ENCODE peak calls at places on chromosome 18, in seven cellular contexts. G, E, V, P, U, Z and R are unnamed samples.

GRCh38 chr18:49073431-49073830 is 122.7 kb upstream of the SMAD7 start:
- DNase-seq in P (peak; percentile 53), Z (no peak), E (no peak), V (no peak), G (no peak), U (no peak), R (no peak)

GRCh38 chr18:13531681-13532325 is 194.6 kb downstream of the FAM210A start:
- DNase-seq in Z (no peak), U (no peak), G (no peak), E (no peak), P (no peak), V (no peak), R (no peak)

GRCh38 chr18:44781890-44782289 is 101.2 kb downstream of the SETBP1 start:
- DNase-seq in P (no peak), V (no peak), Z (no peak), U (peak; percentile 88), G (peak; percentile 78), E (peak; percentile 48), R (no peak)

GRCh38 chr18:8730080-8730827 is 24.9 kb downstream of the MTCL1 start:
- DNase-seq in V (peak; percentile 35), U (no peak), P (peak; percentile 10), G (no peak), E (peak; percentile 90), Z (no peak), R (no peak)

GRCh38 chr18:40250218-40250617 is 1704.8 kb upstream of the PIK3C3 start:
- DNase-seq in U (no peak), Z (no peak), G (no peak), P (no peak), V (no peak), E (no peak), R (no peak)

GRCh38 chr18:79490593-79491551 is 95.1 kb downstream of the NFATC1 start:
- DNase-seq in U (no peak), P (no peak), Z (no peak), V (no peak), G (no peak), E (no peak), R (no peak)

GRCh38 chr18:4433762-4434161 is 21.3 kb downstream of the DLGAP1 start:
- DNase-seq in E (no peak), G (peak; percentile 23), P (no peak), V (no peak), Z (no peak), U (no peak), R (no peak)

GRCh38 chr18:41809652-41810051 is 145.4 kb upstream of the PIK3C3 start:
- DNase-seq in E (no peak), V (no peak), Z (no peak), P (no peak), U (no peak), G (no peak), R (no peak)

GRCh38 chr18:903703-904102 is 968 bp upstream of the ADCYAP1 start:
- DNase-seq in P (peak; percentile 47), V (no peak), G (peak; percentile 48), Z (no peak), U (peak; percentile 52), E (peak; percentile 45), R (peak; percentile 34)

GRCh38 chr18:33839452-33840225 is 261.6 kb downstream of the ASXL3 start:
- DNase-seq in V (no peak), Z (peak; percentile 15), G (peak; percentile 46), U (peak; percentile 80), P (peak; percentile 55), E (peak; percentile 18), R (no peak)

GRCh38 chr18:11052800-11053199 is 96.6 kb downstream of the PIEZO2 start:
- DNase-seq in G (peak; percentile 13), Z (no peak), P (no peak), U (no peak), V (no peak), E (peak; percentile 88), R (no peak)

GRCh38 chr18:7812431-7813063 is 245.4 kb downstream of the PTPRM start:
- DNase-seq in G (peak; percentile 74), Z (no peak), V (peak; percentile 72), E (peak; percentile 89), P (peak; percentile 15), U (peak; percentile 77), R (no peak)

GRCh38 chr18:58712930-58713329 is 41.7 kb downstream of the MALT1 start:
- DNase-seq in P (no peak), V (no peak), U (no peak), G (no peak), Z (no peak), E (no peak), R (no peak)

GRCh38 chr18:74396252-74397204 is 60.6 kb downstream of the DIPK1C start:
- DNase-seq in P (no peak), E (no peak), U (no peak), Z (no peak), V (no peak), G (no peak), R (no peak)

GRCh38 chr18:48328473-48329205 is 80.5 kb downstream of the ZBTB7C start:
- DNase-seq in G (peak; percentile 65), Z (no peak), U (peak; percentile 5), V (peak; percentile 68), E (peak; percentile 72), P (no peak), R (no peak)

GRCh38 chr18:37565138-37565984 is at the start of gene CELF4:
- DNase-seq in E (peak; percentile 13), G (peak; percentile 41), P (peak; percentile 8), U (no peak), Z (no peak), V (no peak), R (peak; percentile 10)

GRCh38 chr18:34740101-34740500 is 30.0 kb downstream of the DTNA start:
- DNase-seq in E (no peak), G (no peak), V (no peak), P (peak; percentile 81), U (no peak), Z (no peak), R (no peak)

GRCh38 chr18:49371786-49372185 is 88.7 kb downstream of the DYM start:
- DNase-seq in V (no peak), U (peak; percentile 62), E (no peak), P (no peak), G (peak; percentile 14), Z (no peak), R (no peak)

GRCh38 chr18:57447154-57447621 is 12.0 kb downstream of the ONECUT2 start:
- DNase-seq in E (no peak), U (peak; percentile 29), Z (no peak), P (peak; percentile 5), G (peak; percentile 45), V (no peak), R (no peak)

GRCh38 chr18:41311571-41312240 is 643.3 kb upstream of the PIK3C3 start:
- DNase-seq in Z (no peak), E (no peak), U (no peak), G (no peak), V (no peak), P (no peak), R (no peak)

GRCh38 chr18:79410731-79411613 is 15.2 kb downstream of the NFATC1 start:
- DNase-seq in P (no peak), V (no peak), U (no peak), G (no peak), Z (no peak), E (no peak), R (no peak)

GRCh38 chr18:38453880-38454279 is 888.3 kb upstream of the CELF4 start:
- DNase-seq in Z (no peak), G (no peak), P (no peak), E (no peak), U (no peak), V (no peak), R (no peak)

GRCh38 chr18:23560186-23560585 is 26.1 kb downstream of the NPC1 start:
- DNase-seq in P (no peak), E (no peak), G (no peak), U (no peak), V (no peak), Z (no peak), R (no peak)

GRCh38 chr18:26429535-26429934 is 118.8 kb downstream of the KCTD1 start:
- DNase-seq in E (peak; percentile 85), V (peak; percentile 86), Z (no peak), U (peak; percentile 91), P (no peak), G (peak; percentile 93), R (no peak)

GRCh38 chr18:3902676-3903075 is 452.7 kb downstream of the TGIF1 start:
- DNase-seq in U (no peak), Z (no peak), G (peak; percentile 7), V (peak; percentile 45), P (no peak), E (no peak), R (no peak)

GRCh38 chr18:24659837-24660720 is 199.6 kb downstream of the HRH4 start:
- DNase-seq in E (peak; percentile 13), U (peak; percentile 2), V (no peak), G (peak; percentile 61), P (no peak), Z (no peak), R (no peak)

GRCh38 chr18:52426041-52426440 is 86.0 kb downstream of the DCC start:
- DNase-seq in G (no peak), P (no peak), E (no peak), V (no peak), U (no peak), Z (no peak), R (no peak)

GRCh38 chr18:45755936-45756335 is 32.0 kb downstream of the SLC14A1 start:
- DNase-seq in Z (no peak), P (peak; percentile 20), E (peak; percentile 97), U (peak; percentile 54), V (peak; percentile 42), G (peak; percentile 46), R (no peak)

GRCh38 chr18:48270929-48271328 is 138.3 kb downstream of the ZBTB7C start:
- DNase-seq in U (no peak), G (no peak), E (no peak), V (no peak), Z (no peak), P (no peak), R (no peak)

GRCh38 chr18:48405108-48405507 is 4.1 kb downstream of the ZBTB7C start:
- DNase-seq in G (peak; percentile 79), V (peak; percentile 48), U (peak; percentile 44), P (no peak), Z (no peak), E (peak; percentile 74), R (no peak)

GRCh38 chr18:13562494-13563029 is 163.8 kb downstream of the FAM210A start:
- DNase-seq in P (peak; percentile 49), G (no peak), E (no peak), Z (no peak), U (no peak), V (no peak), R (no peak)

GRCh38 chr18:59033361-59033760 is 106.3 kb upstream of the SEC11C start:
- DNase-seq in Z (no peak), E (no peak), P (no peak), G (no peak), U (peak; percentile 56), V (no peak), R (no peak)

GRCh38 chr18:22551536-22552151 is 133.9 kb upstream of the CTAGE1 start:
- DNase-seq in V (peak; percentile 93), U (peak; percentile 53), E (peak; percentile 99), Z (peak; percentile 90), G (peak; percentile 92), P (no peak), R (no peak)

GRCh38 chr18:23578891-23579653 is 7.2 kb downstream of the NPC1 start:
- DNase-seq in U (peak; percentile 48), Z (no peak), G (peak; percentile 71), P (no peak), E (no peak), V (peak; percentile 69), R (no peak)

GRCh38 chr18:60649107-60649506 is 276.5 kb upstream of the MC4R start:
- DNase-seq in G (no peak), P (no peak), E (no peak), V (no peak), U (no peak), Z (no peak), R (no peak)

GRCh38 chr18:40215981-40216380 is 1739.1 kb upstream of the PIK3C3 start:
- DNase-seq in V (no peak), P (no peak), G (no peak), U (no peak), Z (no peak), E (no peak), R (no peak)

GRCh38 chr18:77056399-77057015 is 76.1 kb downstream of the MBP start:
- DNase-seq in V (no peak), P (no peak), E (no peak), Z (no peak), G (peak; percentile 25), U (no peak), R (no peak)

GRCh38 chr18:21167641-21168372 is 56.2 kb upstream of the ROCK1 start:
- DNase-seq in E (peak; percentile 70), U (no peak), V (no peak), G (no peak), Z (no peak), P (peak; percentile 19), R (no peak)